ENCODE peak calls at places on chromosome 14, in nine cellular contexts. U is sigmoid colon, I is spleen, K is lower leg skin, L is heart left ventricle, N is esophagus muscularis mucosa, Z is transverse colon, O is uterus, G is HCT116. A is an unnamed sample.

GRCh38 chr14:97311411-97311810 is 514.2 kb downstream of the VRK1 start:
- DNase-seq in U (no peak), I (no peak), K (no peak), L (no peak), N (peak), Z (no peak), O (no peak), G (no peak), A (no peak)

GRCh38 chr14:36940476-36940875 is 231.9 kb downstream of the SLC25A21 start:
- DNase-seq in U (no peak), I (no peak), K (no peak), L (no peak), N (no peak), Z (no peak), O (no peak), G (no peak), A (no peak)

GRCh38 chr14:54676822-54677708 is 110.1 kb downstream of the SAMD4A start:
- DNase-seq in U (no peak), I (no peak), K (no peak), L (peak), N (no peak), Z (no peak), O (peak), G (peak), A (peak)

GRCh38 chr14:72291908-72292688 is 359.9 kb downstream of the RGS6 start:
- DNase-seq in U (no peak), I (no peak), K (peak), L (peak), N (peak), Z (no peak), O (no peak), G (peak), A (no peak)

GRCh38 chr14:103879570-103880333 is 32.4 kb upstream of the PPP1R13B start:
- DNase-seq in U (no peak), I (no peak), K (no peak), L (peak), N (no peak), Z (peak), O (peak), G (no peak), A (peak)

GRCh38 chr14:99259327-99259726 is 12.7 kb downstream of the BCL11B start:
- DNase-seq in U (no peak), I (no peak), K (no peak), L (no peak), N (no peak), Z (no peak), O (no peak), G (no peak), A (no peak)

GRCh38 chr14:50410921-50411320 is 14.2 kb upstream of the CDKL1 start:
- DNase-seq in U (no peak), I (no peak), K (no peak), L (no peak), N (no peak), Z (no peak), O (no peak), G (no peak), A (no peak)

GRCh38 chr14:61854898-61855297 is 92.7 kb downstream of the SNAPC1 start:
- DNase-seq in U (no peak), I (no peak), K (no peak), L (no peak), N (no peak), Z (no peak), O (no peak), G (no peak), A (no peak)

GRCh38 chr14:77006127-77006526 is 22.4 kb downstream of the IRF2BPL start:
- DNase-seq in U (no peak), I (no peak), K (no peak), L (no peak), N (no peak), Z (no peak), O (no peak), G (no peak), A (no peak)

GRCh38 chr14:56120091-56120632 is 2.0 kb downstream of the PELI2 start:
- DNase-seq in U (peak), I (no peak), K (no peak), L (no peak), N (no peak), Z (no peak), O (no peak), G (no peak), A (no peak)

GRCh38 chr14:81062380-81062779 is 107.0 kb downstream of the TSHR start:
- DNase-seq in U (no peak), I (no peak), K (no peak), L (no peak), N (no peak), Z (no peak), O (no peak), G (no peak), A (no peak)

GRCh38 chr14:33932526-33933292 is 18.2 kb downstream of the EGLN3 start:
- DNase-seq in U (no peak), I (no peak), K (no peak), L (peak), N (no peak), Z (no peak), O (no peak), G (no peak), A (no peak)

GRCh38 chr14:71175491-71175890 is 268.2 kb downstream of the PCNX1 start:
- DNase-seq in U (no peak), I (no peak), K (no peak), L (no peak), N (no peak), Z (no peak), O (no peak), G (no peak), A (no peak)

GRCh38 chr14:29749327-29749726 is 178.3 kb downstream of the PRKD1 start:
- DNase-seq in U (no peak), I (no peak), K (no peak), L (no peak), N (no peak), Z (no peak), O (no peak), G (no peak), A (no peak)

GRCh38 chr14:61750708-61751474 is 11.3 kb upstream of the SNAPC1 start:
- DNase-seq in U (peak), I (peak), K (peak), L (peak), N (peak), Z (peak), O (peak), G (peak), A (peak)

GRCh38 chr14:93239869-93240677 is 33.0 kb downstream of the UBR7 start:
- DNase-seq in U (no peak), I (no peak), K (no peak), L (no peak), N (no peak), Z (no peak), O (no peak), G (peak), A (no peak)

GRCh38 chr14:52695481-52696091 is at the start of gene ERO1A:
- DNase-seq in U (peak), I (peak), K (peak), L (peak), N (peak), Z (peak), O (peak), G (no peak), A (peak)

GRCh38 chr14:90061849-90062794 is at the start of gene KCNK13:
- DNase-seq in U (no peak), I (no peak), K (no peak), L (no peak), N (peak), Z (peak), O (no peak), G (no peak), A (no peak)

GRCh38 chr14:96229315-96229714 is 24.7 kb downstream of the BDKRB2 start:
- DNase-seq in U (no peak), I (no peak), K (no peak), L (no peak), N (no peak), Z (no peak), O (no peak), G (no peak), A (no peak)

GRCh38 chr14:100172811-100173210 is 13.4 kb upstream of the DEGS2 start:
- DNase-seq in U (no peak), I (no peak), K (no peak), L (no peak), N (no peak), Z (no peak), O (no peak), G (no peak), A (no peak)

GRCh38 chr14:88553886-88554457 is 835 bp downstream of the PTPN21 start:
- DNase-seq in U (no peak), I (no peak), K (no peak), L (no peak), N (no peak), Z (no peak), O (no peak), G (no peak), A (peak)

GRCh38 chr14:63224196-63224595 is 20.0 kb downstream of the RHOJ start:
- DNase-seq in U (no peak), I (no peak), K (no peak), L (no peak), N (no peak), Z (no peak), O (no peak), G (no peak), A (no peak)

GRCh38 chr14:86604546-86604945 is 1074.6 kb downstream of the FLRT2 start:
- DNase-seq in U (no peak), I (no peak), K (no peak), L (no peak), N (no peak), Z (no peak), O (no peak), G (no peak), A (no peak)

GRCh38 chr14:81557137-81557536 is 23.5 kb upstream of the SEL1L start:
- DNase-seq in U (no peak), I (no peak), K (no peak), L (no peak), N (no peak), Z (no peak), O (no peak), G (no peak), A (no peak)

GRCh38 chr14:91257328-91258020 is 13.0 kb upstream of the GPR68 start:
- DNase-seq in U (no peak), I (no peak), K (no peak), L (no peak), N (no peak), Z (no peak), O (no peak), G (no peak), A (no peak)

GRCh38 chr14:54637829-54638446 is 71.0 kb downstream of the SAMD4A start:
- DNase-seq in U (no peak), I (no peak), K (no peak), L (no peak), N (no peak), Z (no peak), O (no peak), G (no peak), A (no peak)

GRCh38 chr14:64114166-64114565 is 180.0 kb downstream of the ESR2 start:
- DNase-seq in U (no peak), I (no peak), K (no peak), L (no peak), N (no peak), Z (no peak), O (no peak), G (no peak), A (no peak)

DNA sequence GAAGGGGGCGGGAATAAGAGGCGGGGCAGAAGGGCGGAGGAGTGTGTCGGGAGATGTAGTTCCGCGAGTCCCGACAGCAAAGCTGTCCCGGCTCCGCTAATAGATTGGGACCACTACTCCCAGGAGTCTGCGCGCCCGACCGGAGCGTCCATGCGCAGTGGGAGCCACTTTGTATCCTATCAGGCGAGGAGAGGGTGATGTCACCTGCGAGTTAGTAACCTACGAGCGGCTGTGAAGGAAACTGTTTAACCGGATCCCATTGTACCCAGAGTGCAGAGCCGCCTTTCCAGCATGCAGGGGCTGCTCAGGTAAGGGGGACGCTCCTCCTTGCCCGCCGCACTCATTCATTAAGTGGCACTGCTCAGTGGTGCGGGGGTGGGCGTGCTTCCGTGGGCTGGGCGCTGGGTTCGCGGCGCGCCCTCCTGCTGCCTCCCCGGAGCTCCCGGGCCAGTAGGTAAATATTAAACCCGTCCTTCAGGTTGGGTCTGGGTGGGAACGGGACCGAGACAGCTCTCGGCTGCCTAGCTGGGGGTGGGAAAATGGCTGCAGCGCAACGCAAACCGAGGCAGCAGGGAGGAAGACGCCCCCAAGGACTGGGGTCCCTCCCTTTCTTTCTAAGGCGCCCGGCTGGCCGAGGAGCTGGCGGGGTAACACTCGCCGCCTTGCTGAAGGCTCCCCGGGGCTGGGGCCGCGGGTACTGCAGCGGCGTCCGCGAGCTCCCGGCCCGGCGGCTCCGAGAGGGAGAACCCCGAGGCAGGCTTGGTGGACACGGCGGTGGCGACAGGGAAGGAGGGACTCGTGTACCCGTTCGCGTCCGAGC is at the start of gene DAAM1:
- DNase-seq in U (peak), I (peak), K (peak), L (peak), N (peak), Z (peak), O (peak), G (peak), A (peak)
- TF ChIP-seq POLR2A in U (peak), I (peak), K (no peak), L (peak), N (peak), Z (peak), O (peak), G (peak), A (peak)

GRCh38 chr14:75709207-75709812 is 48.3 kb downstream of the TTLL5 start:
- DNase-seq in U (peak), I (no peak), K (peak), L (peak), N (no peak), Z (peak), O (peak), G (peak), A (peak)

GRCh38 chr14:75714993-75715392 is 53.9 kb downstream of the TTLL5 start:
- DNase-seq in U (no peak), I (no peak), K (no peak), L (no peak), N (no peak), Z (no peak), O (peak), G (no peak), A (no peak)

GRCh38 chr14:75715926-75716780 is 55.1 kb downstream of the TTLL5 start:
- DNase-seq in U (no peak), I (no peak), K (no peak), L (no peak), N (no peak), Z (no peak), O (no peak), G (no peak), A (no peak)

GRCh38 chr14:75711134-75711795 is 50.2 kb downstream of the TTLL5 start:
- DNase-seq in U (no peak), I (no peak), K (no peak), L (peak), N (no peak), Z (no peak), O (peak), G (peak), A (peak)

GRCh38 chr14:75711796-75712211 is 50.8 kb downstream of the TTLL5 start:
- DNase-seq in U (peak), I (no peak), K (peak), L (peak), N (no peak), Z (peak), O (peak), G (peak), A (peak)
- TF ChIP-seq POLR2A in U (no peak), I (no peak), K (no peak), L (no peak), N (no peak), Z (no peak), O (no peak), G (no peak), A (no peak)

GRCh38 chr14:22536853-22537338 is 52.1 kb downstream of the DAD1 start:
- DNase-seq in U (peak), I (no peak), K (peak), L (peak), N (no peak), Z (peak), O (peak), G (peak), A (no peak)
- TF ChIP-seq POLR2A in U (no peak), I (no peak), K (no peak), L (no peak), N (no peak), Z (no peak), O (no peak), G (no peak), A (no peak)

GRCh38 chr14:22487941-22488340 is 101.1 kb downstream of the DAD1 start:
- DNase-seq in U (no peak), I (no peak), K (no peak), L (no peak), N (no peak), Z (no peak), O (no peak), G (no peak), A (no peak)
- TF ChIP-seq POLR2A in U (no peak), I (no peak), K (no peak), L (no peak), N (no peak), Z (no peak), O (no peak), G (no peak), A (no peak)

GRCh38 chr14:105217764-105218163 is 30.6 kb upstream of the BTBD6 start:
- DNase-seq in U (no peak), I (no peak), K (no peak), L (no peak), N (no peak), Z (no peak), O (no peak), G (no peak), A (no peak)
- TF ChIP-seq POLR2A in U (no peak), I (no peak), K (no peak), L (no peak), N (no peak), Z (no peak), O (no peak), G (no peak), A (no peak)

GRCh38 chr14:23366163-23366921 is 1.4 kb upstream of the EFS start:
- DNase-seq in U (peak), I (peak), K (peak), L (peak), N (no peak), Z (peak), O (peak), G (no peak), A (peak)
- TF ChIP-seq POLR2A in U (peak), I (no peak), K (no peak), L (no peak), N (peak), Z (peak), O (peak), G (no peak), A (peak)

DNA sequence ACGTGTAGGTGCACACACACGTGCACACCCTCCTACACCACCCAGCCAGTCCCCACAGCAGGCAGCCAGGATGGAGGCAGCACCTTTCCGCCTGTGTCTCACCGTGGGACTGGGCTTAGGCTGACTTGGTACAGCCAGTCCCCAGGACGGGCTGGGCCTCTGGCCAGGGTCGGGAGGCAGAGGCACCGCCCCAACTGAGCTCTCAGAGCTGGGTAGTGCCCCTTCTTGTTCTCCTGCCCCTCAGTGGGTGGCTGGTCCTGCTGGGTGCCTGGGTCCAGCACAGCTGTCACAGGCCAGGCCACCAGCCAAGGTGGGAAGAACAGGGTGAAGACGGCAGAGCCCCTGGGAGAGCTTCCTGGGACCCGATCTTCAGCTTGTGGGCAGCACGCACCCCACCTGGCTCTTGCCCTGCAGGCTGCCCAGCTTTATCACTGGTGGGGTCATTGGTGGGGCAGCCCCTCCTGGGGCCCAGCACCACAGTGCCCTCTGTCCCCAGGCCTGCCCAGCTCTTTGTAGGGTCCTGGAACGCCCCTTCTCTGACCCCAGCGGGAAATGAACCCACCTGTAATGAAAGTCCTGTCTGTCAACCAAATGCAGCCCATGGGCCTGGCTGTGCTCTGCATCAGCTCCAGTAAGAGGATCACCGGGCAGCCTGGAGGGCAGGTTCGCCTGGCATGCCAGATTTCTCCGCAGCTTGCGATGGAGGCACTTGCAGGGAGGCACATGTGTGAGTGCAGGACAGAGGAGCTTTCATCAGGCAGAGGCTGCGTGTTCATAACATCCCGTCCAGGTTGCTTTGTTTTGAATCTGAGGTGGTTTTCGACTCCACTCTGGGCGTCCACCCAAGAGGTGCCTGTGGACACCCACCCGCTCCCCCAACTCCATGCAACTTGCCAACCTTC is 14.7 kb downstream of the CDCA4 start:
- DNase-seq in U (no peak), I (no peak), K (no peak), L (no peak), N (no peak), Z (no peak), O (no peak), G (no peak), A (no peak)
- TF ChIP-seq POLR2A in U (no peak), I (no peak), K (no peak), L (no peak), N (no peak), Z (no peak), O (no peak), G (no peak), A (no peak)